ENCODE peak calls at places on chromosomes 3 and 15, in seven cellular contexts. V, S, N, E, O, J and L are unnamed samples. For H3K4me1, the result is how much of the 10 kb centered on the place peaks cover.

GRCh38 chr3:21705769-21706168 is 45.2 kb downstream of the ZNF385D start:
- DNase-seq in V (no peak), S (peak), N (peak), E (no peak), O (peak), J (peak), L (no peak)

GRCh38 chr3:61667417-61668213 is 106.2 kb downstream of the PTPRG start:
- DNase-seq in V (peak), S (no peak), N (no peak), E (no peak), O (no peak), J (no peak), L (no peak)

GRCh38 chr3:99637041-99637380 is 1.4 kb upstream of the COL8A1 start:
- DNase-seq in V (no peak), S (no peak), N (no peak), E (no peak), O (peak), J (no peak), L (no peak)

GRCh38 chr15:77358545-77359240 is 61.2 kb downstream of the PEAK1 start:
- DNase-seq in V (no peak), S (no peak), N (peak), E (no peak), O (no peak), J (no peak), L (no peak)

GRCh38 chr15:38072507-38073277 is 138.3 kb downstream of the TMCO5A start:
- DNase-seq in V (no peak), S (peak), N (peak), E (peak), O (peak), J (peak), L (peak)

GRCh38 chr3:23594897-23595670 is 210.7 kb upstream of the UBE2E1 start:
- DNase-seq in V (no peak), S (no peak), N (peak), E (no peak), O (no peak), J (no peak), L (no peak)

GRCh38 chr15:39286706-39287105 is 294.2 kb upstream of the THBS1 start:
- DNase-seq in V (no peak), S (no peak), N (peak), E (no peak), O (no peak), J (no peak), L (no peak)

GRCh38 chr3:53342353-53342752 is 5.0 kb downstream of the DCP1A start:
- DNase-seq in V (no peak), S (peak), N (peak), E (no peak), O (peak), J (no peak), L (no peak)

GRCh38 chr3:170256597-170256996 is 34.4 kb downstream of the PRKCI start:
- DNase-seq in V (no peak), S (no peak), N (no peak), E (no peak), O (no peak), J (no peak), L (no peak)

GRCh38 chr15:82174471-82174870 is 88.1 kb downstream of the EFL1 start:
- DNase-seq in V (no peak), S (no peak), N (no peak), E (no peak), O (no peak), J (no peak), L (no peak)

GRCh38 chr3:45644467-45645201 is 44.6 kb upstream of the SACM1L start:
- DNase-seq in V (no peak), S (no peak), N (peak), E (no peak), O (no peak), J (no peak), L (no peak)

GRCh38 chr15:31069360-31070000 is 32.0 kb downstream of the TRPM1 start:
- DNase-seq in V (no peak), S (no peak), N (peak), E (no peak), O (no peak), J (no peak), L (no peak)

GRCh38 chr15:87518957-87519356 is 737.6 kb downstream of the NTRK3 start:
- DNase-seq in V (no peak), S (no peak), N (no peak), E (no peak), O (no peak), J (no peak), L (no peak)

GRCh38 chr3:112860898-112861297 is 14.2 kb upstream of the CD200R1L start:
- DNase-seq in V (no peak), S (no peak), N (no peak), E (no peak), O (no peak), J (no peak), L (no peak)

GRCh38 chr3:30655187-30655812 is 48.9 kb downstream of the TGFBR2 start:
- DNase-seq in V (no peak), S (no peak), N (peak), E (no peak), O (no peak), J (no peak), L (no peak)

GRCh38 chr3:42654331-42655201 is 1.1 kb downstream of the ZBTB47 start:
- DNase-seq in V (no peak), S (peak), N (peak), E (peak), O (peak), J (peak), L (peak)

GRCh38 chr3:165682734-165683133 is 154.5 kb downstream of the BCHE start:
- DNase-seq in V (no peak), S (no peak), N (no peak), E (no peak), O (no peak), J (no peak), L (no peak)

GRCh38 chr3:159534496-159534895 is 454.1 kb upstream of the IL12A start:
- DNase-seq in V (no peak), S (no peak), N (no peak), E (no peak), O (no peak), J (no peak), L (no peak)

GRCh38 chr3:159538507-159538906 is 450.1 kb upstream of the IL12A start:
- DNase-seq in V (no peak), S (no peak), N (no peak), E (no peak), O (no peak), J (no peak), L (no peak)

GRCh38 chr3:159536876-159537275 is 451.8 kb upstream of the IL12A start:
- DNase-seq in V (no peak), S (no peak), N (no peak), E (no peak), O (no peak), J (no peak), L (no peak)

GRCh38 chr3:159528251-159528895 is 460.3 kb upstream of the IL12A start:
- DNase-seq in V (no peak), S (no peak), N (no peak), E (no peak), O (no peak), J (no peak), L (no peak)

GRCh38 chr3:159532577-159532976 is 456.1 kb upstream of the IL12A start:
- DNase-seq in V (no peak), S (no peak), N (peak), E (no peak), O (no peak), J (no peak), L (no peak)
- H3K27ac ChIP-seq in V (no peak), S (no peak), N (no peak), E (no peak), O (no peak), J (no peak), L (no peak)

GRCh38 chr3:114089675-114090074 is 33.1 kb downstream of the QTRT2 start:
- DNase-seq in V (no peak), S (no peak), N (no peak), E (no peak), O (no peak), J (no peak), L (no peak)

GRCh38 chr3:114095808-114096207 is 39.3 kb downstream of the QTRT2 start:
- DNase-seq in V (no peak), S (no peak), N (no peak), E (no peak), O (no peak), J (no peak), L (no peak)

GRCh38 chr3:114093001-114093350 is 36.4 kb downstream of the QTRT2 start:
- DNase-seq in V (no peak), S (no peak), N (no peak), E (no peak), O (no peak), J (no peak), L (no peak)

GRCh38 chr3:114093596-114093995 is 37.1 kb downstream of the QTRT2 start:
- DNase-seq in V (no peak), S (peak), N (peak), E (no peak), O (peak), J (no peak), L (no peak)

DNA sequence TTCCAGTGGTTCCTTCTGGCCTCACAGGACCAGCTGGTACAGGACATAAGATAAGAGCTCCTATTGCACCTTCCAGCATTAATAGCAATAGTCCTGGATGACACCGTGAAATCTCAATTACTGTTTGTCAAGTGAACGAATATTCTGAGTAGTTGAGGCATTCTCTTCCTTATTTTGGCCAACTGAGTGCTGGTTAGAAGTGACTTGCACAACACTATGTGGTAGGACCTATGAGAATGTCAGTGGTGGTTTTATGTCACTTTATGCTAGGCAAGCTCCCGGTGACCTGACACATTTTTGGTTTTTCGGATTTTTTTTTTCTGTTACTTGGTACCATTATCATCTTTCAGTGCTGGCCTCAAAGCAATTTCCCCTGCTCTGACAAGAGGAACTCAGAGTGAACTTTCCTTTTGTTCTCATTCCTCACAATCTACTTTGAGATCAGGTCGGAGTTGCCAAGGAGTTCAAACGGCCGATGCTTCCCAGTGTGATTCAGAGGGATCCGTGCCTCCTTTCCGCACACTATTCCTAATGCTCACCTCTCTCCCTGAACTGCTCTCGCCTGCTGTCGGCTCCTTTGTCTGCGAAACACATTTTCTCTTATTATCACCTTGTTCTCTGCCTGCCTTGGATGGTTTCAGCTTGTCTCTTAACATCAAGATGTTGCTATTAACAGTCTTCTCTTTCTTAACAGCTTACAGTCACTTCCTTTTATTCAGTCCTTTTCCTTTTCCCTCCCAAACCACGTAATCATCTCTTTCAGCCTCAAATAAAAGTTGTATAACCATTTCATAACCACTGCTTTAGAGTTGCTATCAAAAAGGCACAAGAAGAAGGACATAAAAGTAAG is 35.8 kb downstream of the QTRT2 start:
- DNase-seq in V (no peak), S (no peak), N (no peak), E (no peak), O (no peak), J (no peak), L (no peak)
- H3K4me3 ChIP-seq in V (no peak), S (no peak), N (no peak), E (no peak), O (no peak), J (no peak), L (no peak)

GRCh38 chr3:171569571-171570132 is 109.4 kb upstream of the TNIK start:
- DNase-seq in V (no peak), S (no peak), N (no peak), E (no peak), O (no peak), J (no peak), L (no peak)

DNA sequence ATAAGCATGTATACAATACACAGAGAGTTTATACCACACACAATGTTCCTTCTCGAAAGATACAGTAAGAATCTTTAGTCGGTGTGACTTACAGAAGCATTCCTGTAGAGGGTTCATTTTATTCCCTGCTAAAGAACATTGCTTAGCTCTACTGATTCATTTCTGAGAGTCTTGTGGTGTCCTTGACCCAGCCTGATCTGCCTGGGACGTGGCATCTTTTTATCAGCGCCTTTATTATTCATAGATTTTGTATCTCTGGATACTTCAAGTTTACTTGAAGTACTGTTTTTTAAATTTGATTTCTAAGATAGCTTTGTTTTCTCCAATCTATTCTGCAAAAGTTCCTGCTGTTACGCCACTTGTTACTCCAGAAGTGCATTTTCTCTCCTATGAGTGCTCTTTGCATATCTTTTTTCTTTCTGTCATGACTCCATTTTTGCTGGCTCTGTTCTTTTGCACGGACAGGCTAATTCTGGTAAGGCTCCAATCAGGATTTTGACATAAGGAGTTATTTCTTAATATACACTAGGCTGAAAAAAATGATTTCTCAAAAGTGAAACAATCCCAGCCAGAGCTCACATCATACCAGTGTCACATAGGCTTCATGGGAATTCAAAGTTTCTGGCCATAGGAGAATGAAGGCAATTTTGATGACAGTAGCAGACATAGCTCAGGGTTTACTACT is 114.5 kb upstream of the TNIK start:
- DNase-seq in V (no peak), S (no peak), N (no peak), E (no peak), O (no peak), J (no peak), L (no peak)
- H3K4me1 ChIP-seq in V (under half), S (under half), N (under half), E (under half), O (under half), J (under half), L (under half)

DNA sequence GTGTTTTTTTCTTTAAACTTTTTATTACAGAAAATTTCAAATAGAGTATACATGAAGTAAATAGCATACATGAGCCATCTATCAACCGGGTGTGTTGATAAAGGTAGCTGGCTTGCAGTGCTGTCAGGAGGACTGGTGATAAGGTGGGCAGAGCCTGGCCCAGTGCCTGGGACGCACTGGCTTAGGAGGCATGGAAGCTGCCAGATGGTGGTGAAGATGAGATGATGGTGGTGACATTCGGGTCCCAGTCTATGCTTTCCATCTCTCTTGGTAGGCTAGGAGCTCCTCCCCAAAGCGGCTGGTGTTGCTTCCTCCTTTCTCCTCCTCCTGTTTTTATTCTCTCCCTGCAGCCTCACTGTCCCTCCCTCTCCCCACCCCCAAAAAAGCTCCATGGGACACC is 101.7 kb downstream of the ADCY5 start:
- DNase-seq in V (no peak), S (peak), N (no peak), E (peak), O (no peak), J (no peak), L (peak)
- H3K27ac ChIP-seq in V (no peak), S (peak), N (no peak), E (no peak), O (no peak), J (no peak), L (no peak)

GRCh38 chr3:156682963-156683362 is 8.6 kb downstream of the TIPARP start:
- DNase-seq in V (no peak), S (no peak), N (no peak), E (no peak), O (no peak), J (no peak), L (no peak)

GRCh38 chr3:156682491-156682890 is 8.1 kb downstream of the TIPARP start:
- DNase-seq in V (no peak), S (no peak), N (peak), E (no peak), O (no peak), J (no peak), L (no peak)

GRCh38 chr3:156680243-156680930 is 6.0 kb downstream of the TIPARP start:
- DNase-seq in V (no peak), S (no peak), N (no peak), E (no peak), O (no peak), J (no peak), L (no peak)

GRCh38 chr3:156678216-156678615 is 3.8 kb downstream of the TIPARP start:
- DNase-seq in V (no peak), S (no peak), N (no peak), E (no peak), O (no peak), J (no peak), L (no peak)

DNA sequence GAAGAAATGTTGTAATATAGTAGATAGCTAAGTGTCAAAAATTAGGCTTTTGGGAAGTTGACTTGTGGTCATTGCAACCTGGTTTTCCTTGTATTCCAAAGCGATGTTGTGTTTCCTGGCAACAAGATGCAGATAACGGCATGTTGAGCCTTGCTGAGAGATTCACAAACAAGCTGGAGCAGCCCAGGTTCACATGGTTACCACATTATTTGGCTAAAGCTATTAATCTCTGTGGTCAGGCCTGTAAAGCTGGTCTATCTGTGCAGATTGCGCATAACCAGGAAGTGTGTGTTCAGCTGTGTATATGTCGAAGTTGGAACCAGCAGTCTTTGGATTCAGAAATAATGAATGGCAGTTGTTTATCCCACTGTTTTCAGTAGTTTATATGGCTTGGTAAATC is 6.6 kb downstream of the TIPARP start:
- DNase-seq in V (no peak), S (peak), N (peak), E (no peak), O (no peak), J (no peak), L (no peak)
- H3K4me3 ChIP-seq in V (no peak), S (no peak), N (no peak), E (peak), O (no peak), J (peak), L (peak)